ENCODE peak calls at places on chromosomes 7 and 10, in seven cellular contexts. W, P, F, V, L, J and E are unnamed samples.

GRCh38 chr7:142603870-142604448 is 145.3 kb upstream of the PRSS1 start:
- DNase-seq in W (peak), P (no peak), F (peak), V (no peak), L (peak), J (no peak), E (no peak)

GRCh38 chr10:82171899-82172298 is 296.9 kb downstream of the NRG3 start:
- DNase-seq in W (no peak), P (no peak), F (no peak), V (no peak), L (no peak), J (no peak), E (no peak)

GRCh38 chr10:5423774-5424173 is 11.4 kb downstream of the NET1 start:
- DNase-seq in W (no peak), P (no peak), F (no peak), V (no peak), L (no peak), J (no peak), E (no peak)

GRCh38 chr7:151276651-151277590 is 28.4 kb upstream of the SMARCD3 start:
- DNase-seq in W (peak), P (peak), F (peak), V (no peak), L (peak), J (peak), E (no peak)

GRCh38 chr10:10605551-10606081 is 412.1 kb upstream of the CELF2 start:
- DNase-seq in W (no peak), P (no peak), F (no peak), V (no peak), L (no peak), J (no peak), E (no peak)

GRCh38 chr10:79434816-79435215 is 10.6 kb downstream of the ZCCHC24 start:
- DNase-seq in W (no peak), P (no peak), F (no peak), V (no peak), L (no peak), J (no peak), E (no peak)

GRCh38 chr7:22885824-22886255 is 63.2 kb upstream of the TOMM7 start:
- DNase-seq in W (no peak), P (no peak), F (no peak), V (no peak), L (peak), J (no peak), E (no peak)

GRCh38 chr7:82578430-82578829 is 134.9 kb upstream of the CACNA2D1 start:
- DNase-seq in W (no peak), P (no peak), F (peak), V (no peak), L (no peak), J (no peak), E (no peak)

GRCh38 chr7:64685741-64686140 is 19.8 kb downstream of the ZNF107 start:
- DNase-seq in W (no peak), P (no peak), F (no peak), V (no peak), L (no peak), J (no peak), E (no peak)

GRCh38 chr7:130296221-130296951 is 3.4 kb downstream of the CPA4 start:
- DNase-seq in W (no peak), P (no peak), F (no peak), V (no peak), L (no peak), J (no peak), E (no peak)

GRCh38 chr7:20365486-20365885 is 34.8 kb downstream of the ITGB8 start:
- DNase-seq in W (no peak), P (no peak), F (no peak), V (no peak), L (no peak), J (no peak), E (no peak)

GRCh38 chr10:53749439-53749838 is 976.9 kb upstream of the MBL2 start:
- DNase-seq in W (no peak), P (no peak), F (no peak), V (no peak), L (no peak), J (no peak), E (no peak)

GRCh38 chr10:125514206-125515162 is 168.5 kb downstream of the TEX36 start:
- DNase-seq in W (no peak), P (peak), F (no peak), V (no peak), L (no peak), J (no peak), E (no peak)

GRCh38 chr10:87675396-87676376 is 16.0 kb downstream of the PAPSS2 start:
- DNase-seq in W (no peak), P (no peak), F (peak), V (no peak), L (no peak), J (no peak), E (no peak)

GRCh38 chr7:130086938-130087337 is 16.6 kb downstream of the KLHDC10 start:
- DNase-seq in W (no peak), P (no peak), F (no peak), V (no peak), L (no peak), J (no peak), E (no peak)

GRCh38 chr7:81029523-81029922 is 110.7 kb upstream of the SEMA3C start:
- DNase-seq in W (no peak), P (no peak), F (no peak), V (no peak), L (no peak), J (no peak), E (no peak)

GRCh38 chr10:110834622-110835219 is 37.0 kb upstream of the PDCD4 start:
- DNase-seq in W (no peak), P (peak), F (no peak), V (no peak), L (no peak), J (no peak), E (no peak)

GRCh38 chr7:127733976-127734375 is 82.0 kb downstream of the SND1 start:
- DNase-seq in W (no peak), P (no peak), F (no peak), V (no peak), L (no peak), J (no peak), E (no peak)

GRCh38 chr7:40437498-40437897 is 302.7 kb downstream of the SUGCT start:
- DNase-seq in W (no peak), P (no peak), F (peak), V (peak), L (no peak), J (no peak), E (no peak)

GRCh38 chr10:107631876-107632275 is 467.4 kb upstream of the SORCS1 start:
- DNase-seq in W (no peak), P (no peak), F (no peak), V (no peak), L (no peak), J (no peak), E (no peak)

GRCh38 chr7:81501220-81501619 is 268.6 kb downstream of the HGF start:
- DNase-seq in W (no peak), P (no peak), F (peak), V (no peak), L (no peak), J (no peak), E (no peak)

GRCh38 chr10:43137701-43137970 is 609 bp upstream of the CSGALNACT2 start:
- DNase-seq in W (no peak), P (peak), F (peak), V (peak), L (peak), J (peak), E (no peak)

GRCh38 chr7:149869867-149870266 is 3.9 kb upstream of the ATP6V0E2 start:
- DNase-seq in W (no peak), P (peak), F (no peak), V (no peak), L (no peak), J (no peak), E (no peak)

GRCh38 chr10:119020627-119020946 is 8.9 kb upstream of the NANOS1 start:
- DNase-seq in W (no peak), P (no peak), F (no peak), V (no peak), L (no peak), J (no peak), E (no peak)

GRCh38 chr10:123044391-123044790 is 35.6 kb downstream of the ACADSB start:
- DNase-seq in W (no peak), P (no peak), F (peak), V (no peak), L (no peak), J (no peak), E (no peak)

GRCh38 chr7:117824605-117825004 is 48.6 kb downstream of the CTTNBP2 start:
- DNase-seq in W (no peak), P (no peak), F (no peak), V (no peak), L (no peak), J (no peak), E (no peak)

GRCh38 chr7:79420464-79420863 is 33.0 kb downstream of the MAGI2 start:
- DNase-seq in W (no peak), P (no peak), F (peak), V (no peak), L (no peak), J (no peak), E (no peak)

GRCh38 chr10:43728425-43728824 is 79.7 kb upstream of the ZNF32 start:
- DNase-seq in W (no peak), P (no peak), F (no peak), V (no peak), L (no peak), J (no peak), E (no peak)

GRCh38 chr7:154651501-154651900 is 351.4 kb downstream of the PAXIP1 start:
- DNase-seq in W (no peak), P (no peak), F (no peak), V (no peak), L (no peak), J (no peak), E (no peak)

GRCh38 chr7:134795231-134795630 is 15.8 kb downstream of the CALD1 start:
- DNase-seq in W (no peak), P (no peak), F (no peak), V (no peak), L (no peak), J (no peak), E (no peak)

GRCh38 chr7:134792968-134793367 is 13.5 kb downstream of the CALD1 start:
- DNase-seq in W (no peak), P (no peak), F (no peak), V (no peak), L (no peak), J (peak), E (no peak)

GRCh38 chr7:134799387-134799786 is 20.0 kb downstream of the CALD1 start:
- DNase-seq in W (no peak), P (no peak), F (no peak), V (no peak), L (no peak), J (no peak), E (no peak)

GRCh38 chr7:134802762-134803161 is 23.3 kb downstream of the CALD1 start:
- DNase-seq in W (no peak), P (no peak), F (no peak), V (no peak), L (no peak), J (no peak), E (no peak)

DNA sequence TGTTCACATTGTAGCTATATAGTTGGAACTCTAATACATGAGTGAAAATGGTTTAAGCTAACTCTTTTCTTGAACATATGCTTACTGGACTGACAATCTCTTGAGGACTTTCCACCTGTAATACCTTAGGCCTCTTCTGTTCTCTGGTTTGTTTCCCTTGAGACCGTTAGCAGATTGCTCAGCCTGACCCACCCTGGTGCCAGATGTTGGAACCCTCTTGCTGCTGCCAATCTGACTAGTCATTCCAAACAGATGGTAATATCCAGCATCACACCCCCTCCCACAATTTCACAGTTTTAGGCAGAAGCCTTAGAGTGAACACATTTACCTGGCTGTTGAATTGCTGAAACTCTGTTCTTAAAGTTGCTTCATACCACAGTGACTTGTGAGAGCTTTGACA is 18.7 kb downstream of the CALD1 start:
- DNase-seq in W (no peak), P (no peak), F (no peak), V (no peak), L (no peak), J (no peak), E (no peak)
- TF ChIP-seq CTCF in W (no peak), P (no peak), F (no peak), V (no peak), L (no peak), J (no peak), E (no peak)

GRCh38 chr10:2978111-2978510 is 89.2 kb upstream of the PFKP start:
- DNase-seq in W (peak), P (no peak), F (peak), V (no peak), L (no peak), J (no peak), E (no peak)
- TF ChIP-seq CTCF in W (no peak), P (peak), F (peak), V (peak), L (peak), J (peak), E (no peak)

DNA sequence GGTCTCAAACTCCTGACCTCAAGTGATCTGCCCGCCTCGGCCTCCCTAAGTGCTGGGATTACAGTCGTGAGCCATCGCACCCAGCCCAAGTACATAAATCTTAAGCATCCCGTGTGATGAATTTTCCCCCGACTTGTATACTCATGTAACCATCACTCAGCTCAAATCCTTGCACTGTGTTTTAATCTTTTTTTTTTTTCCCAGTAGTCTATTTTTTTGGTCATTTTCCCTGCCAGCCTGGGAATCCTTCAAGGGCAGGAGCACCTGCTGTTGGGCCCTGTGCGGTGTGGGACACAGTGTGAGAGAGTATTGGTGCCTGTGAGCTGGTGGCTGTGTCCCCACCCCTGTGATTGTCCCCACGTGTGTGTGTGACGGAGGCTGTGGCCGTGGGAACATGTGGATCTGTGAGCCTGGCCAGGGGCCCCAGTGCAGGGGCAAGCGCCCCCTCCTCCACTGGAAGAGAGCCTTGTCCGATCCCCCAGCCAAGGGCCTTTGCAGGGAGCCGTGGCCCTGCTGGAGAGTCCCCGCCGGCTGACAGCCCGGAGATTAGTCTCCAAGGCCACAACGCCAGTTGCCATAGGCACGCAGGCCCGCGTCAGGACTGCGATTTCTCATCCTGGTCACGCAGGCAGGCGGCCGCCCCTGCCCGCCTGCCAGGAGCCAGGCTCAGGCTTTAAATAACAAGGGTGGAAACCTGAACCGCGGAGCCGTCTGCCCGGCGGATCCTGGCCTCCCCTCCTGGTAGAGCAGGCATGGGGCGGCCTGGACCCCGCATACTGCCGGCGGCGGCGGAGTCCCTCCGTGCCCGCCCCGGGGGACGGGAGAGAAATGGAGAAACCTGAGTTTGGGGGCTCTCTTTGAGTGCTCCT is 26.5 kb downstream of the GTF2IRD1 start:
- DNase-seq in W (peak), P (no peak), F (no peak), V (peak), L (no peak), J (peak), E (no peak)
- TF ChIP-seq CTCF in W (no peak), P (no peak), F (no peak), V (no peak), L (no peak), J (no peak), E (no peak)

GRCh38 chr7:30908681-30909080 is 3.0 kb upstream of the AQP1 start:
- DNase-seq in W (peak), P (no peak), F (no peak), V (no peak), L (no peak), J (no peak), E (no peak)
- TF ChIP-seq CTCF in W (peak), P (no peak), F (no peak), V (no peak), L (no peak), J (no peak), E (no peak)

GRCh38 chr10:86291616-86292340 is 74.8 kb downstream of the GRID1 start:
- DNase-seq in W (peak), P (no peak), F (no peak), V (no peak), L (no peak), J (no peak), E (no peak)
- TF ChIP-seq CTCF in W (no peak), P (no peak), F (no peak), V (no peak), L (no peak), J (no peak), E (no peak)

GRCh38 chr7:115211171-115211570 is 289.3 kb downstream of the MDFIC start:
- DNase-seq in W (no peak), P (no peak), F (no peak), V (no peak), L (no peak), J (no peak), E (no peak)

GRCh38 chr7:115210552-115210951 is 288.7 kb downstream of the MDFIC start:
- DNase-seq in W (no peak), P (no peak), F (no peak), V (no peak), L (no peak), J (no peak), E (no peak)

DNA sequence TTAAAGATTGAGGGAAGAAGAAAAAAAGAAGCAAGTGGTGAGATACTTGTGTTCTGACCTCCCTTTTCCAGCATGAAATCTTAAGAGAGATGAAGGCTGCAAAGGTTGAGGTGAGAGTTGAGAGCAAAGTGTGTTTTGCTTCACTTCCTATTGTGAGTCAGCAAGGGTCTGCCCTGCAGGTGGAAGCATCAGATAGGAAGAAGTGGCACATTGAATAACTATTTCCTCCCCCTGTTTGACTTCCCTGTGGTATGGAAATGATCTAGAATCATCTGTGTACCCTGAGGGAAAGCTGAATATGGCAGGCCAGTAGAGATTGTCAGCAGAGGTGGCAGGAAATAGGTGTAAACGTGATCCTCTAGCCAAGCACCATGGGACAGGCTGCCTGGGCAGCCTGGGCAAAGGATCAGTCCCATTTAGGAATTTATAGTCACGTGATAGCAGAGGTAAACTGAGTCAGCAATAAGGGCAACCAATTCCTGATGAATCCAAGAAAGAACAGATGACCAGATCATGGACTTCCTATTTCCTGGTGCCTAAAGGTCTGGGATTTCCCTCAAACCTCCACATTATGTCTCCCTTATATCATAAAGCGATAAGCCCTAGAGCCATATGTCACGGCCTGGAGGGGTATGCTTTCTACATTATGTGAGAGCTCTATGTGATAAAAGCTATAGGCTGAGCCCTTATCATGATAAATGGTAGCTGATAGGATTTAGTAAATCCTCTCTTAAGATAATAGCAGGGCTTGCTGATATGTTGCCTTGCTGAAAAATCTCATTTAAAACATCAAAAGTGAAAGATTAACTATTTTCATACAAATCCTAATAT is 287.0 kb downstream of the MDFIC start:
- DNase-seq in W (no peak), P (no peak), F (no peak), V (no peak), L (no peak), J (no peak), E (no peak)
- TF ChIP-seq CTCF in W (no peak), P (no peak), F (no peak), V (no peak), L (no peak), J (no peak), E (no peak)

GRCh38 chr7:4738711-4739527 is 36.5 kb upstream of the AP5Z1 start:
- DNase-seq in W (no peak), P (peak), F (peak), V (no peak), L (no peak), J (no peak), E (no peak)

GRCh38 chr7:4740796-4741195 is 34.6 kb upstream of the AP5Z1 start:
- DNase-seq in W (no peak), P (no peak), F (no peak), V (no peak), L (no peak), J (no peak), E (no peak)

GRCh38 chr7:4742051-4742573 is 33.3 kb upstream of the AP5Z1 start:
- DNase-seq in W (no peak), P (peak), F (peak), V (no peak), L (no peak), J (no peak), E (no peak)

GRCh38 chr7:4737300-4737699 is 38.1 kb upstream of the AP5Z1 start:
- DNase-seq in W (no peak), P (no peak), F (no peak), V (no peak), L (no peak), J (no peak), E (no peak)

DNA sequence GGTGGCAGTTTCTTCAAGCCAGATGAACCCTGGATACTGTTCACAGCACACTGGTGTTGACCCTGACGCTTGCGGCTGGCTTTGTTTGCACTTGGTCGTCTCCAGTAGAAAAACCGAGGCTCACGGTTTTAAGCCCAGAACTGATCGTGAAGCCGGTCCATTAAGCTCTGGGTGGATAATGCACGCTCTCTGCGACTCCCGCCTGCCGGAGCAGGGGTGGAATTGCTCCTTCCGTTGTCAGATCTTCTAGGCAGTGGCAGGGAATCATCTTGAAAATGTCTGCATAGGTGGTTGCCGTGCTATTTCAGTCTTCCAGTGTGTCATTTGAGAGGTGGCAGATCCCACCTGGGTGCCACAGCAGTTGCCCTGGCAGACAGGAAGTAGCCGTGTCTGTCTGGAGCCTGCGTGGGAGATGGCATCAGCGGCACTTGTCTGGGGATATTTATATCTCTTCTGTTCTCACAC is 35.9 kb upstream of the AP5Z1 start:
- DNase-seq in W (no peak), P (peak), F (peak), V (no peak), L (no peak), J (no peak), E (no peak)
- TF ChIP-seq CTCF in W (no peak), P (no peak), F (no peak), V (peak), L (no peak), J (peak), E (no peak)